ENCODE peak calls at places on chromosomes 2 and 18, in ten cellular contexts. One of them, this sample, is unnamed.
A peak's percentile ranks its signal among the peaks of the same experiment; 100 is the strongest.

GRCh38 chr2:33126552-33126951 is 179.8 kb downstream of the LTBP1 start:
- DNase-seq in T-cell: no peak
- DNase-seq in tibial nerve: no peak
- DNase-seq in NCI-H1105 treated with DMSO at 0.1 percent for 48 hours: no peak
- DNase-seq in foreskin fibroblast: no peak
- DNase-seq in activated CD8-positive, alpha-beta memory T cell treated with anti-CD3 and anti-CD28 coated beads for 4 hours: no peak
- DNase-seq in mammary epithelial cell: no peak
- DNase-seq in A172: no peak
- DNase-seq in COLO829: no peak
- DNase-seq in NCI-H226: no peak
- DNase-seq in this sample: no peak

GRCh38 chr2:62504657-62505056 is 1.3 kb downstream of the TMEM17 start:
- DNase-seq in T-cell: no peak
- DNase-seq in tibial nerve: no peak
- DNase-seq in NCI-H1105 treated with DMSO at 0.1 percent for 48 hours: no peak
- DNase-seq in foreskin fibroblast: no peak
- DNase-seq in activated CD8-positive, alpha-beta memory T cell treated with anti-CD3 and anti-CD28 coated beads for 4 hours: no peak
- DNase-seq in mammary epithelial cell: no peak
- DNase-seq in A172: no peak
- DNase-seq in COLO829: no peak
- DNase-seq in NCI-H226: no peak
- DNase-seq in this sample: no peak

GRCh38 chr2:215660687-215661086 is 224.8 kb upstream of the FN1 start:
- DNase-seq in T-cell: no peak
- DNase-seq in tibial nerve: no peak
- DNase-seq in NCI-H1105 treated with DMSO at 0.1 percent for 48 hours: no peak
- DNase-seq in foreskin fibroblast: peak; percentile 79
- DNase-seq in activated CD8-positive, alpha-beta memory T cell treated with anti-CD3 and anti-CD28 coated beads for 4 hours: no peak
- DNase-seq in mammary epithelial cell: peak; percentile 96
- DNase-seq in A172: peak; percentile 41
- DNase-seq in COLO829: no peak
- DNase-seq in NCI-H226: no peak
- DNase-seq in this sample: no peak

GRCh38 chr2:126930970-126931590 is 32.4 kb downstream of the TEX51 start:
- DNase-seq in T-cell: no peak
- DNase-seq in tibial nerve: no peak
- DNase-seq in NCI-H1105 treated with DMSO at 0.1 percent for 48 hours: no peak
- DNase-seq in foreskin fibroblast: no peak
- DNase-seq in activated CD8-positive, alpha-beta memory T cell treated with anti-CD3 and anti-CD28 coated beads for 4 hours: no peak
- DNase-seq in mammary epithelial cell: no peak
- DNase-seq in A172: no peak
- DNase-seq in COLO829: no peak
- DNase-seq in NCI-H226: no peak
- DNase-seq in this sample: no peak

GRCh38 chr2:38277245-38278119 is 99.6 kb downstream of the ATL2 start:
- DNase-seq in T-cell: no peak
- DNase-seq in tibial nerve: no peak
- DNase-seq in NCI-H1105 treated with DMSO at 0.1 percent for 48 hours: no peak
- DNase-seq in foreskin fibroblast: no peak
- DNase-seq in activated CD8-positive, alpha-beta memory T cell treated with anti-CD3 and anti-CD28 coated beads for 4 hours: no peak
- DNase-seq in mammary epithelial cell: no peak
- DNase-seq in A172: no peak
- DNase-seq in COLO829: no peak
- DNase-seq in NCI-H226: no peak
- DNase-seq in this sample: peak; percentile 0

GRCh38 chr2:161414385-161415040 is 1.6 kb upstream of the TBR1 start:
- DNase-seq in T-cell: no peak
- DNase-seq in tibial nerve: no peak
- DNase-seq in NCI-H1105 treated with DMSO at 0.1 percent for 48 hours: peak; percentile 37
- DNase-seq in foreskin fibroblast: peak; percentile 66
- DNase-seq in activated CD8-positive, alpha-beta memory T cell treated with anti-CD3 and anti-CD28 coated beads for 4 hours: no peak
- DNase-seq in mammary epithelial cell: peak; percentile 17
- DNase-seq in A172: peak; percentile 30
- DNase-seq in COLO829: no peak
- DNase-seq in NCI-H226: peak; percentile 48
- DNase-seq in this sample: peak; percentile 47

GRCh38 chr2:37656512-37657423 is 14.7 kb downstream of the CDC42EP3 start:
- DNase-seq in T-cell: peak; percentile 8
- DNase-seq in tibial nerve: no peak
- DNase-seq in NCI-H1105 treated with DMSO at 0.1 percent for 48 hours: no peak
- DNase-seq in foreskin fibroblast: no peak
- DNase-seq in activated CD8-positive, alpha-beta memory T cell treated with anti-CD3 and anti-CD28 coated beads for 4 hours: no peak
- DNase-seq in mammary epithelial cell: no peak
- DNase-seq in A172: no peak
- DNase-seq in COLO829: peak; percentile 82
- DNase-seq in NCI-H226: peak; percentile 67
- DNase-seq in this sample: peak; percentile 57

GRCh38 chr2:212770240-212770639 is 231.6 kb upstream of the ERBB4 start:
- DNase-seq in T-cell: no peak
- DNase-seq in tibial nerve: no peak
- DNase-seq in NCI-H1105 treated with DMSO at 0.1 percent for 48 hours: no peak
- DNase-seq in foreskin fibroblast: no peak
- DNase-seq in activated CD8-positive, alpha-beta memory T cell treated with anti-CD3 and anti-CD28 coated beads for 4 hours: no peak
- DNase-seq in mammary epithelial cell: no peak
- DNase-seq in A172: no peak
- DNase-seq in COLO829: no peak
- DNase-seq in NCI-H226: no peak
- DNase-seq in this sample: no peak

GRCh38 chr2:6913415-6914157 is 3.6 kb upstream of the RNF144A start:
- DNase-seq in T-cell: peak; percentile 35
- DNase-seq in tibial nerve: no peak
- DNase-seq in NCI-H1105 treated with DMSO at 0.1 percent for 48 hours: no peak
- DNase-seq in foreskin fibroblast: no peak
- DNase-seq in activated CD8-positive, alpha-beta memory T cell treated with anti-CD3 and anti-CD28 coated beads for 4 hours: no peak
- DNase-seq in mammary epithelial cell: no peak
- DNase-seq in A172: peak; percentile 9
- DNase-seq in COLO829: no peak
- DNase-seq in NCI-H226: no peak
- DNase-seq in this sample: no peak

GRCh38 chr2:240925576-240926515 is 19.7 kb downstream of the CROCC2 start:
- DNase-seq in T-cell: no peak
- DNase-seq in tibial nerve: peak; percentile 3
- DNase-seq in NCI-H1105 treated with DMSO at 0.1 percent for 48 hours: no peak
- DNase-seq in foreskin fibroblast: no peak
- DNase-seq in activated CD8-positive, alpha-beta memory T cell treated with anti-CD3 and anti-CD28 coated beads for 4 hours: no peak
- DNase-seq in mammary epithelial cell: no peak
- DNase-seq in A172: no peak
- DNase-seq in COLO829: no peak
- DNase-seq in NCI-H226: no peak
- DNase-seq in this sample: no peak

GRCh38 chr2:241049739-241050623 is 51.6 kb downstream of the SNED1 start:
- DNase-seq in T-cell: no peak
- DNase-seq in tibial nerve: no peak
- DNase-seq in NCI-H1105 treated with DMSO at 0.1 percent for 48 hours: no peak
- DNase-seq in foreskin fibroblast: peak; percentile 27
- DNase-seq in activated CD8-positive, alpha-beta memory T cell treated with anti-CD3 and anti-CD28 coated beads for 4 hours: no peak
- DNase-seq in mammary epithelial cell: no peak
- DNase-seq in A172: no peak
- DNase-seq in COLO829: no peak
- DNase-seq in NCI-H226: no peak
- DNase-seq in this sample: no peak

GRCh38 chr18:61984293-61984692 is 91.5 kb upstream of the RNF152 start:
- DNase-seq in T-cell: no peak
- DNase-seq in tibial nerve: no peak
- DNase-seq in NCI-H1105 treated with DMSO at 0.1 percent for 48 hours: no peak
- DNase-seq in foreskin fibroblast: no peak
- DNase-seq in activated CD8-positive, alpha-beta memory T cell treated with anti-CD3 and anti-CD28 coated beads for 4 hours: no peak
- DNase-seq in mammary epithelial cell: no peak
- DNase-seq in A172: no peak
- DNase-seq in COLO829: no peak
- DNase-seq in NCI-H226: no peak
- DNase-seq in this sample: no peak

GRCh38 chr2:201114846-201115245 is 1.1 kb upstream of the CFLAR start:
- DNase-seq in T-cell: no peak
- DNase-seq in tibial nerve: no peak
- DNase-seq in NCI-H1105 treated with DMSO at 0.1 percent for 48 hours: no peak
- DNase-seq in foreskin fibroblast: peak; percentile 43
- DNase-seq in activated CD8-positive, alpha-beta memory T cell treated with anti-CD3 and anti-CD28 coated beads for 4 hours: no peak
- DNase-seq in mammary epithelial cell: no peak
- DNase-seq in A172: no peak
- DNase-seq in COLO829: no peak
- DNase-seq in NCI-H226: no peak
- DNase-seq in this sample: no peak

GRCh38 chr2:83143946-83144345 is 1315.1 kb downstream of the SUCLG1 start:
- DNase-seq in T-cell: no peak
- DNase-seq in tibial nerve: no peak
- DNase-seq in NCI-H1105 treated with DMSO at 0.1 percent for 48 hours: no peak
- DNase-seq in foreskin fibroblast: no peak
- DNase-seq in activated CD8-positive, alpha-beta memory T cell treated with anti-CD3 and anti-CD28 coated beads for 4 hours: no peak
- DNase-seq in mammary epithelial cell: no peak
- DNase-seq in A172: no peak
- DNase-seq in COLO829: no peak
- DNase-seq in NCI-H226: no peak
- DNase-seq in this sample: no peak

GRCh38 chr2:79585701-79586428 is 73.0 kb downstream of the CTNNA2 start:
- DNase-seq in T-cell: no peak
- DNase-seq in tibial nerve: no peak
- DNase-seq in NCI-H1105 treated with DMSO at 0.1 percent for 48 hours: no peak
- DNase-seq in foreskin fibroblast: no peak
- DNase-seq in activated CD8-positive, alpha-beta memory T cell treated with anti-CD3 and anti-CD28 coated beads for 4 hours: no peak
- DNase-seq in mammary epithelial cell: no peak
- DNase-seq in A172: peak; percentile 91
- DNase-seq in COLO829: peak; percentile 54
- DNase-seq in NCI-H226: no peak
- DNase-seq in this sample: no peak

GRCh38 chr2:209577376-209578357 is 153.8 kb downstream of the MAP2 start:
- DNase-seq in T-cell: no peak
- DNase-seq in tibial nerve: no peak
- DNase-seq in NCI-H1105 treated with DMSO at 0.1 percent for 48 hours: peak; percentile 24
- DNase-seq in foreskin fibroblast: peak; percentile 40
- DNase-seq in activated CD8-positive, alpha-beta memory T cell treated with anti-CD3 and anti-CD28 coated beads for 4 hours: no peak
- DNase-seq in mammary epithelial cell: no peak
- DNase-seq in A172: peak; percentile 26
- DNase-seq in COLO829: no peak
- DNase-seq in NCI-H226: no peak
- DNase-seq in this sample: peak; percentile 41

GRCh38 chr2:204982303-204982702 is 437.0 kb downstream of the PARD3B start:
- DNase-seq in T-cell: no peak
- DNase-seq in tibial nerve: no peak
- DNase-seq in NCI-H1105 treated with DMSO at 0.1 percent for 48 hours: no peak
- DNase-seq in foreskin fibroblast: peak; percentile 20
- DNase-seq in activated CD8-positive, alpha-beta memory T cell treated with anti-CD3 and anti-CD28 coated beads for 4 hours: no peak
- DNase-seq in mammary epithelial cell: no peak
- DNase-seq in A172: peak; percentile 9
- DNase-seq in COLO829: no peak
- DNase-seq in NCI-H226: no peak
- DNase-seq in this sample: no peak

GRCh38 chr2:216202602-216203250 is 93.6 kb downstream of the XRCC5 start:
- DNase-seq in T-cell: no peak
- DNase-seq in tibial nerve: no peak
- DNase-seq in NCI-H1105 treated with DMSO at 0.1 percent for 48 hours: no peak
- DNase-seq in foreskin fibroblast: no peak
- DNase-seq in activated CD8-positive, alpha-beta memory T cell treated with anti-CD3 and anti-CD28 coated beads for 4 hours: no peak
- DNase-seq in mammary epithelial cell: no peak
- DNase-seq in A172: no peak
- DNase-seq in COLO829: no peak
- DNase-seq in NCI-H226: no peak
- DNase-seq in this sample: no peak

GRCh38 chr18:54630963-54631362 is 39.9 kb downstream of the DYNAP start:
- DNase-seq in T-cell: no peak
- DNase-seq in tibial nerve: no peak
- DNase-seq in NCI-H1105 treated with DMSO at 0.1 percent for 48 hours: no peak
- DNase-seq in foreskin fibroblast: no peak
- DNase-seq in activated CD8-positive, alpha-beta memory T cell treated with anti-CD3 and anti-CD28 coated beads for 4 hours: no peak
- DNase-seq in mammary epithelial cell: no peak
- DNase-seq in A172: no peak
- DNase-seq in COLO829: no peak
- DNase-seq in NCI-H226: no peak
- DNase-seq in this sample: no peak

GRCh38 chr2:200509608-200510433 is at the start of gene KCTD18:
- DNase-seq in T-cell: peak; percentile 87
- DNase-seq in tibial nerve: peak; percentile 79
- DNase-seq in NCI-H1105 treated with DMSO at 0.1 percent for 48 hours: peak; percentile 79
- DNase-seq in foreskin fibroblast: peak; percentile 96
- DNase-seq in activated CD8-positive, alpha-beta memory T cell treated with anti-CD3 and anti-CD28 coated beads for 4 hours: peak; percentile 87
- DNase-seq in mammary epithelial cell: peak; percentile 74
- DNase-seq in A172: peak; percentile 74
- DNase-seq in COLO829: peak; percentile 85
- DNase-seq in NCI-H226: peak; percentile 69
- DNase-seq in this sample: peak; percentile 77

GRCh38 chr2:195694553-195694952 is 37.5 kb downstream of the SLC39A10 start:
- DNase-seq in T-cell: no peak
- DNase-seq in tibial nerve: no peak
- DNase-seq in NCI-H1105 treated with DMSO at 0.1 percent for 48 hours: no peak
- DNase-seq in foreskin fibroblast: no peak
- DNase-seq in activated CD8-positive, alpha-beta memory T cell treated with anti-CD3 and anti-CD28 coated beads for 4 hours: no peak
- DNase-seq in mammary epithelial cell: no peak
- DNase-seq in A172: no peak
- DNase-seq in COLO829: no peak
- DNase-seq in NCI-H226: no peak
- DNase-seq in this sample: peak; percentile 92

GRCh38 chr2:217467331-217467730 is 535.5 kb downstream of the TNS1 start:
- DNase-seq in T-cell: no peak
- DNase-seq in tibial nerve: peak; percentile 60
- DNase-seq in NCI-H1105 treated with DMSO at 0.1 percent for 48 hours: no peak
- DNase-seq in foreskin fibroblast: no peak
- DNase-seq in activated CD8-positive, alpha-beta memory T cell treated with anti-CD3 and anti-CD28 coated beads for 4 hours: no peak
- DNase-seq in mammary epithelial cell: no peak
- DNase-seq in A172: no peak
- DNase-seq in COLO829: no peak
- DNase-seq in NCI-H226: no peak
- DNase-seq in this sample: no peak

This sample was measured in NCI-H748 treated with DMSO at 0.1 percent for 48 hours.